ENCODE peak calls at places on chromosomes 16 and 17, in nine cellular contexts. Q is left ventricle myocardium inferior; V is Calu3; S is CD4-positive, alpha-beta T cell; G is fibroblast of pulmonary artery; O is GM13976; N is astrocyte of the spinal cord; Y is fibroblast of lung; P is tibial artery. K is an unnamed sample.

GRCh38 chr17:81667754-81668153 is 1.2 kb downstream of the CCDC137 start:
- DNase-seq in Q (no peak), V (no peak), S (no peak), G (no peak), O (no peak), N (no peak), Y (no peak), P (no peak), K (no peak)

GRCh38 chr17:80220709-80221215 is 535 bp downstream of the SLC26A11 start:
- DNase-seq in Q (no peak), V (no peak), S (peak), G (no peak), O (no peak), N (no peak), Y (no peak), P (no peak), K (no peak)

GRCh38 chr16:11452746-11453344 is 107.6 kb downstream of the RMI2 start:
- DNase-seq in Q (no peak), V (no peak), S (no peak), G (no peak), O (no peak), N (no peak), Y (no peak), P (no peak), K (no peak)

GRCh38 chr16:65274576-65274975 is 152.7 kb upstream of the CDH11 start:
- DNase-seq in Q (no peak), V (no peak), S (no peak), G (no peak), O (no peak), N (no peak), Y (peak), P (no peak), K (no peak)

GRCh38 chr17:2357931-2358434 is 20.7 kb downstream of the SGSM2 start:
- DNase-seq in Q (no peak), V (no peak), S (no peak), G (no peak), O (no peak), N (no peak), Y (no peak), P (no peak), K (no peak)

GRCh38 chr17:63950940-63951907 is 19.1 kb upstream of the CD79B start:
- DNase-seq in Q (no peak), V (peak), S (peak), G (no peak), O (peak), N (no peak), Y (no peak), P (no peak), K (peak)

GRCh38 chr17:50953831-50954601 is 87.9 kb upstream of the TOB1 start:
- DNase-seq in Q (peak), V (no peak), S (no peak), G (peak), O (peak), N (peak), Y (peak), P (no peak), K (peak)

GRCh38 chr16:3952342-3953131 is 72.0 kb upstream of the CREBBP start:
- DNase-seq in Q (peak), V (no peak), S (no peak), G (peak), O (peak), N (no peak), Y (no peak), P (peak), K (no peak)

GRCh38 chr17:2592974-2593845 is at the start of gene PAFAH1B1:
- DNase-seq in Q (peak), V (peak), S (peak), G (peak), O (peak), N (peak), Y (peak), P (peak), K (peak)

GRCh38 chr17:36675786-36676185 is 74.4 kb downstream of the MRM1 start:
- DNase-seq in Q (no peak), V (no peak), S (no peak), G (no peak), O (no peak), N (no peak), Y (no peak), P (no peak), K (no peak)

DNA sequence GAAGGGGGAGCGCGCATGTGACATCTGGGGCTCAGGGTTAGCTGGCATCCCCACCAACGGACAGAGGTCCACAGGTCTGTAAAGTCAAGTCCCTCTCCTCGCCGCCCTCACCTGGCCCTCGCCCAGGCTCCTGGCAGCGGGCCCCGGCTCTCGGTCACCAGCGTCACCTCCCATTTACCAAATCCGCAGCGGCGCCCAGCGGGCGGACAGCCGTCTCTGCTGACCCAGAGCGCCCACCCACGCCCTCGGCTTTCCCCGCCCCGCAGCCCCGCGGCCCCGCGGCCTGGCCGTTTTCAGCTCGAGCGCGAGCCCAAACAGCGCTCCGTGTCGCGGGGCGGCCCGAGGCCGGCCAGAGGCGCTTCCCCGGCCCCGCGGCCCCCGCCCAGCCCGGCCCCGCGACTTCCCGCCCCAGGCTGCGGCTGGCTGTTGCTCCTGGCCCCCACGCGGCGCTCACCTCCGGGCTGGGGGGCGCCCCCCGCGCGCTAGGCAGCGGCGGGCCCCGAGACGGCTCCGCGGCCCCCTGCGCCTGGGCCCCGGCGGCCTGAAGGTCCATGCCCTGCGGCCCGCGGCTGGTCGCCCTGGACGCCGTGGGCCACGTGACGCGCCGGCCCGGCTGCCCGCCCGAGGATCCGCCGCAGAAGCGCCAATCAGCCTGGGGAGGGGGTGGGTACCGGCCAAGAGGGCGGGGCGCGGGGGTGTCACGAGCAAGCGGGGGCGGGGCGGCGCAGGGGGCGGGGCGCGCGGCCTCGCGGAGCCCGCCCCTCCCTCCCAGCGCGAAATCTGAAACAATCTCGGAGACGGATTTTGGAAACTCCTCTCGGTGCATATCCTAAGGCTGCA is at the start of gene COPRS:
- DNase-seq in Q (peak), V (peak), S (peak), G (peak), O (peak), N (peak), Y (peak), P (peak), K (peak)
- TF ChIP-seq CTCF in Q (peak), V (no peak), S (no peak), G (no peak), O (peak), N (no peak), Y (no peak), P (no peak), K (peak)

DNA sequence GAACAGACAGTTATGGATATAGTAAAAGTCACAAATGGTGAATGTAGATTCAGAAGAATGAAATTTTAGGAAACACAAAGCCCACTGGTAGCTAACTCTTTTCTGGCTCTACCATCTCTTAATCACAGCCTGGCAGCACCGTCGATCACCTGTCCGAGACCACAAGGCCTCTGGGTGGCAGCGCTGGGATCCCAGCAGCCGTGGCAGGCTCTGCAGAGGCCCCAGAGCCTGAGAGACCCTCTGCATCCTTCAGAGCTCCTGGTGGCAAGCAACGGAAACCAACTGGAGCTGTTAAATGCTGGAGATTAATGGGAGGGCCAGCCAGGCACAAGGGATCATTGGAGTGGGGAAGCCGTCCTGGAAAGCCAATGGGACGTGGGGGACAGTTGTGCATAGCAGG is 26.3 kb downstream of the LAT start:
- DNase-seq in Q (no peak), V (no peak), S (no peak), G (no peak), O (no peak), N (no peak), Y (no peak), P (no peak), K (no peak)
- TF ChIP-seq CTCF in Q (no peak), V (no peak), S (no peak), G (no peak), O (no peak), N (no peak), Y (no peak), P (no peak), K (no peak)

GRCh38 chr17:57109393-57110151 is 24.5 kb downstream of the AKAP1 start:
- DNase-seq in Q (peak), V (no peak), S (no peak), G (peak), O (no peak), N (no peak), Y (no peak), P (no peak), K (no peak)
- TF ChIP-seq CTCF in Q (peak), V (no peak), S (no peak), G (peak), O (no peak), N (peak), Y (no peak), P (peak), K (no peak)

DNA sequence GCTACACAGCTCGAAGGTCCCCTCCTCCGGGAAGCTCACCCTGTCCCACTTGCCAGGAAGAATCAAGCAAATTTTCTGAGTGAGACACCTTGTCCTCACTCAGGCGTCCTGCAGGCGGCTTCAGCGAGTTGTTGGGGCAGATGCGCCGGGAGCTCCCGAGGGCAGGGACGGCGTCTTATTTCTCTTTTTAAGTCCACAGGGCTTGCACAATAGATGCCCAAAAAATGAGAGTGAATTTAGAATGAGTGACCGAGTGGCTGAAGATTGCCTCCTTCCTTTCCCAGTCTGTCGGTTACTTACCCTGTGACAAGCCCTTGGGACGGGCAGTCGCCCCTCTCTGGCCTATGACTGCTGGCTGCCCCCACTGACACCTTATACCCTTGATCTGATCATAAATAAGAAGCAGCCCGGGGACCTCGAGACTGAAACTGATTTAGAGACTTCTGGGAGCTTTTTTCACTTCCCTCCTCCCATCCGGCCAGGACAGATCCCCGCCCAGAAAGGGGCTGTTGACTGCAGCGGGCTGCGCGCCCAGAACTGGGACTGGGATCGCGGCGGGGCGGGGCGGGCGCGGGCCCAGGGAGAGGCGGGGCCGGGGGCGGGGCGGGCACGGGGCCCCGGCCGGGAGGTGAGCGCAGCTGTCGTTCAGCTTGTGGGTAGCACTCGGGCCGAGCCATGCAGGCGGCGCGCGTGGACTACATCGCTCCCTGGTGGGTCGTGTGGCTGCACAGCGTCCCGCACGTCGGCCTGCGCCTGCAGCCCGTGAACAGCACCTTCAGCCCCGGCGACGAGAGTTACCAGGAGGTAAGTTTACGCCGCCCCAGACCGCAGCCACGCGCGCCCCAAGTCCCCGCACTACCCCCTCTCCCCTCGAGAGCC is at the start of gene TTYH2:
- DNase-seq in Q (peak), V (peak), S (peak), G (peak), O (peak), N (peak), Y (peak), P (peak), K (peak)
- TF ChIP-seq CTCF in Q (peak), V (no peak), S (peak), G (peak), O (peak), N (peak), Y (peak), P (peak), K (peak)

DNA sequence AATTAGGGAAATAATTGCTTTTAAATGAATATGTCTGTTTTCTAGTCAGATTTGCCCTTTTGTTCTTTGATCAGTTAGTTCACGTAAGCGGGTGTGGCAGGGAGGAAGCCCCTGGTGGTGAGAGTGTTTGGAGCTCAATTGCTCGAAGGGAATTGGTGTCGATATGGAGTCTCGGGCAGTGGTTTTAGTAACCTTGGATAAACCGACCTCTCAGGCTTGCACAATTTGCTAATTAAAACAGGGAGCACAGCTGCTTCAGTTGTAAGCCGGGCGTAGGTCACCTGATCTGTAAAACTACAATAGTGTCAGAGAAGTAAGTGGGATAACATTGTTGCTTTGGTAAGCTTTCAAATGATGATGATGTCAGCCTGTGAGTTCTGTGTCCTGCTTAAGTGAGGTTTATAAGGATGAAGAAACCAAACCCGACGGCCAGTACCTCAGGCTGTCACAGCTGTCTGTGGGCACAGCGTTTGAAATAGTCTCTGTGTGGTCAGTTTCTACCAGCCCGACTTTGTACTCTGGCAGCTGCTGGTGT is 2.9 kb downstream of the ZNF750 start:
- DNase-seq in Q (no peak), V (no peak), S (no peak), G (no peak), O (no peak), N (peak), Y (no peak), P (no peak), K (no peak)
- TF ChIP-seq CTCF in Q (peak), V (no peak), S (no peak), G (no peak), O (no peak), N (peak), Y (no peak), P (no peak), K (no peak)

DNA sequence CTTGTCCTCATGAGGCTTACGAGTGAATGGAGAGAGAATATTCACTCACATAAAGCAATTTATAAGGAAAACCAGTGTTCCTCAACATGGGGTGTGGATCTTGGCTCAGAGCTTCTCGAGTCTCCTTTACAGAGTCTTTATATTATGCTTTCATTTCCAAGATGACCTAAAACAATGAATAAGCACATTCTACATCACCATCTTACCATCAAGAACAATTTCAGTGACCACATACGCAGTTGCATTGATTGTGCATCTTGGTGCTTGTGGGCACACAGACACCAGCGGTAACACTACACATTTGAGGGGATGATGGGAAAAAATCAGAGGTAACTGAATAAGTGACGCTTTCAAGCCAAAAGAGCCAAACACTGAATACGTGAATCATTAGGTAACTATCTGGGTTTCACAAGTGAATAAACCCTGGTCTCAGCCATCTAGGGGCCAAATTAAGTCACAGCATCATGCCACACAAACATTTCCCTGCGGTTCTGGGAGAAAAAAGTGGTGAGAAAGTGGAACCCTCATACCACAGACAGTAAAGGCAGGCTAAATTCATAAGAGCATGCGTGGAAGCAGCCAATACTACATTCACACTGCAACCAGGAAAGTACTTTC is 9.4 kb downstream of the CWC25 start:
- DNase-seq in Q (no peak), V (no peak), S (no peak), G (peak), O (no peak), N (peak), Y (peak), P (no peak), K (no peak)
- TF ChIP-seq CTCF in Q (no peak), V (peak), S (no peak), G (peak), O (no peak), N (peak), Y (peak), P (no peak), K (no peak)

GRCh38 chr16:30185141-30185682 is 1.8 kb downstream of the CORO1A start:
- DNase-seq in Q (peak), V (no peak), S (no peak), G (no peak), O (peak), N (no peak), Y (no peak), P (no peak), K (peak)

GRCh38 chr16:30186444-30186781 is 3.0 kb downstream of the CORO1A start:
- DNase-seq in Q (no peak), V (no peak), S (no peak), G (no peak), O (no peak), N (no peak), Y (no peak), P (no peak), K (peak)

GRCh38 chr16:30186782-30187555 is 3.6 kb downstream of the CORO1A start:
- DNase-seq in Q (peak), V (no peak), S (peak), G (peak), O (peak), N (no peak), Y (no peak), P (peak), K (peak)

GRCh38 chr16:30184430-30185140 is 1.2 kb downstream of the CORO1A start:
- DNase-seq in Q (peak), V (no peak), S (peak), G (no peak), O (peak), N (no peak), Y (no peak), P (no peak), K (peak)

DNA sequence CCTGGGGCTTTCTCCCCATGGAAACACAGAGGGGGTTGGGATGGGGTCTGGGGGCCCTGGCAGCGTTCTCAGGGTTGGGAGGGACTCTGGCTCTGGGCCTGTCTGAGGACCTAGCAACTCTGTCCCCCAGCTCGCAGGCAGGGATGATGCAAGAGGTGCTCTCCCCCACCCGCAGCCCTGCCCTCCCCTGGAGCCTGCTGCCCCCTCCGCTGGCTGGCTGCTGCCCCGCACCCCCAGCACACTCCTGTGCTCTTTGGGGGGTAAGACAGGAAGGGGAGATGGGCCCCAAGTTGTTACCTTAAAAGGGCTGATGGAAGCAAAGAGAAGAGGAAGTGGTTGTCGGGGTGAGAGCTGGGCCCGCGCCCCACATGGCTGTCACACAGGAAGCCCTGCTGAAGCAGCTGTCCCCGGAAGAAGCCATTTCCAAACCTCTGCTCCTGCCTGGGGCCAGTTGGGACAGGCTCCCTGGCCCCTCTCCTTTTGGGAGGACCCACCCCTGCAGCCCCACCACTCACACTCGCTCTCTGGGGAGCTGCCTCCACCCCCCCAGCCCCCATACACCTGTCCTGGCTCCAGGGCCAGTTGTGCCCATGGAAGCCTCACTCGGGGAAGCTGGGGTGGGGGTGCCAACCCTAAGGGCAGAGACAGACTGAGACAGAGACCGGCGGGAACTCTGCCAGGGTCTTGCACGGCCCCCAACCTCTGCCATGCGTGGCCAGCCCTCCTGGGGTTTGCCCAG is 2.5 kb downstream of the CORO1A start:
- DNase-seq in Q (peak), V (no peak), S (peak), G (no peak), O (peak), N (no peak), Y (no peak), P (peak), K (peak)
- TF ChIP-seq CTCF in Q (no peak), V (no peak), S (no peak), G (no peak), O (no peak), N (no peak), Y (no peak), P (no peak), K (no peak)

K was measured in GM13977.